ENCODE peak calls at places on chromosomes 12 and 14, in five cellular contexts. V is NCI-H1092; M is NCI-H345; C is Ammon's horn; Z is stimulated activated CD4-positive, alpha-beta T cell treated with anti-CD3 and anti-CD28 coated beads, TNF-alpha, amount 100 ng/mL, for 1 hour. A is an unnamed sample.

GRCh38 chr14:55430024-55430690 is 10.3 kb downstream of the TBPL2 start:
- DNase-seq in V (peak), M (peak), C (peak), Z (peak), A (no peak)

GRCh38 chr14:74959596-74960180 is 4.3 kb upstream of the PGF start:
- DNase-seq in V (no peak), M (no peak), C (no peak), Z (no peak), A (no peak)

GRCh38 chr12:50639721-50640120 is 124.2 kb upstream of the ATF1 start:
- DNase-seq in V (no peak), M (no peak), C (no peak), Z (no peak), A (no peak)

GRCh38 chr12:121128908-121129704 is 3.6 kb upstream of the P2RX7 start:
- DNase-seq in V (no peak), M (no peak), C (peak), Z (peak), A (peak)

GRCh38 chr12:46959484-46959883 is 119.9 kb upstream of the PCED1B start:
- DNase-seq in V (no peak), M (no peak), C (no peak), Z (no peak), A (no peak)

GRCh38 chr14:72792051-72792788 is 101.7 kb downstream of the DPF3 start:
- DNase-seq in V (no peak), M (no peak), C (peak), Z (no peak), A (peak)

GRCh38 chr14:92503756-92504491 is 9.7 kb upstream of the RIN3 start:
- DNase-seq in V (no peak), M (no peak), C (no peak), Z (no peak), A (no peak)

GRCh38 chr14:38818555-38818954 is 284.5 kb downstream of the SEC23A start:
- DNase-seq in V (no peak), M (no peak), C (no peak), Z (no peak), A (no peak)